ENCODE peak calls at places on chromosomes 11 and 22, in six cellular contexts. V is gastrocnemius medialis; W is CD8-positive, alpha-beta T cell; N is activated CD4-positive, CD25-positive, alpha-beta regulatory T cell treated with anti-CD3 and anti-CD28 coated beads, Interleukin-2, amount 50 U/mL, for 16 hours; C is stimulated activated CD8-positive, alpha-beta memory T cell treated with anti-CD3 and anti-CD28 coated beads, Interleukin-15, amount 100 ng/mL, for 1 hour; P is hepatic stellate cell. Z is an unnamed sample.

GRCh38 chr11:92149996-92150395 is 74.6 kb upstream of the FAT3 start:
- DNase-seq in P (no peak), V (no peak), N (no peak), W (no peak), C (no peak), Z (no peak)

GRCh38 chr11:62497132-62497915 is 49.3 kb downstream of the AHNAK start:
- DNase-seq in V (peak; percentile 35), P (peak; percentile 65), W (no peak), N (no peak), C (no peak), Z (no peak)

GRCh38 chr11:81026008-81026407 is 1585.2 kb upstream of the TENM4 start:
- DNase-seq in W (no peak), C (no peak), V (no peak), P (no peak), N (no peak), Z (no peak)

GRCh38 chr22:49023161-49023878 is 804.4 kb downstream of the BRD1 start:
- DNase-seq in N (no peak), P (no peak), C (no peak), V (no peak), W (no peak), Z (no peak)

GRCh38 chr11:59776210-59777066 is 21.3 kb downstream of the STX3 start:
- DNase-seq in N (no peak), W (no peak), V (no peak), C (no peak), P (peak; percentile 17), Z (no peak)

GRCh38 chr22:44925465-44926123 is 84.2 kb downstream of the PHF21B start:
- DNase-seq in V (no peak), C (no peak), W (no peak), P (no peak), N (no peak), Z (no peak)

GRCh38 chr22:44351685-44352377 is 39.1 kb upstream of the SHISAL1 start:
- DNase-seq in N (no peak), P (peak; percentile 93), C (no peak), W (no peak), V (no peak), Z (no peak)

GRCh38 chr11:46277623-46278386 is at the start of gene CREB3L1:
- DNase-seq in P (peak; percentile 84), V (no peak), N (no peak), C (no peak), W (no peak), Z (no peak)

GRCh38 chr11:120546312-120547205 is 35.0 kb downstream of the GRIK4 start:
- DNase-seq in V (no peak), N (no peak), W (no peak), P (peak; percentile 91), C (no peak), Z (no peak)

GRCh38 chr11:70270877-70271634 is 566 bp downstream of the PPFIA1 start:
- DNase-seq in V (no peak), P (peak; percentile 32), W (peak; percentile 21), N (peak; percentile 1), C (peak; percentile 8), Z (peak; percentile 57)

GRCh38 chr11:67278135-67278938 is 10.8 kb upstream of the ANKRD13D start:
- DNase-seq in V (no peak), W (no peak), P (no peak), C (no peak), N (no peak), Z (no peak)

GRCh38 chr11:113896156-113896879 is 8.3 kb upstream of the HTR3B start:
- DNase-seq in C (no peak), W (peak; percentile 18), N (no peak), V (no peak), P (peak; percentile 19), Z (no peak)

GRCh38 chr22:37996515-37997246 is 12.3 kb upstream of the SOX10 start:
- DNase-seq in C (no peak), V (no peak), P (no peak), N (no peak), W (no peak), Z (no peak)